ENCODE peak calls at places on chromosome 17, in four cellular contexts. K is heart left ventricle, F is tibial nerve, S is pancreas. H is an unnamed sample. For H3K4me1, the result is how much of the 10 kb centered on the place peaks cover.

GRCh38 chr17:4679652-4680051 is 24.3 kb downstream of the PELP1 start:
- DNase-seq in F (no peak), K (no peak), S (no peak), H (peak)

GRCh38 chr17:76585649-76586593 is at the start of gene ST6GALNAC2:
- DNase-seq in S (peak), K (peak), F (no peak), H (no peak)

GRCh38 chr17:3952186-3952585 is 12.1 kb downstream of the ATP2A3 start:
- DNase-seq in F (no peak), S (no peak), K (no peak), H (no peak)

GRCh38 chr17:61770752-61771533 is 92.4 kb downstream of the BRIP1 start:
- DNase-seq in S (no peak), F (no peak), K (no peak), H (peak)

GRCh38 chr17:6589266-6589946 is 33.1 kb upstream of the PITPNM3 start:
- DNase-seq in K (no peak), S (no peak), F (no peak), H (peak)

GRCh38 chr17:17783121-17783824 is 53.5 kb downstream of the SREBF1 start:
- DNase-seq in F (peak), K (peak), S (peak), H (no peak)

GRCh38 chr17:1506649-1507254 is 9.7 kb downstream of the INPP5K start:
- DNase-seq in F (no peak), K (peak), S (no peak), H (no peak)

GRCh38 chr17:82956146-82956725 is 116.4 kb upstream of the ZNF750 start:
- DNase-seq in K (peak), F (no peak), S (no peak), H (no peak)

GRCh38 chr17:75570772-75571171 is 16.8 kb upstream of the MYO15B start:
- DNase-seq in K (no peak), S (no peak), F (no peak), H (no peak)

GRCh38 chr17:31296156-31296555 is 883 bp downstream of the OMG start:
- DNase-seq in S (no peak), K (no peak), F (no peak), H (no peak)

GRCh38 chr17:65557349-65558310 is 3.8 kb downstream of the AXIN2 start:
- DNase-seq in F (no peak), S (no peak), K (no peak), H (peak)

GRCh38 chr17:15498107-15498506 is 30.7 kb upstream of the CDRT4 start:
- DNase-seq in S (no peak), K (no peak), F (no peak), H (no peak)

GRCh38 chr17:67813803-67814180 is 11.5 kb upstream of the BPTF start:
- DNase-seq in K (no peak), F (no peak), S (no peak), H (no peak)

GRCh38 chr17:74731347-74731605 is 5.8 kb upstream of the RAB37 start:
- DNase-seq in K (no peak), S (no peak), F (no peak), H (no peak)

GRCh38 chr17:12348476-12348875 is 317.2 kb upstream of the MYOCD start:
- DNase-seq in F (no peak), S (no peak), K (no peak), H (peak)

GRCh38 chr17:60356947-60357346 is 35.0 kb downstream of the USP32 start:
- DNase-seq in F (no peak), K (no peak), S (no peak), H (peak)

GRCh38 chr17:520447-521167 is 168.0 kb upstream of the RPH3AL start:
- DNase-seq in F (no peak), K (no peak), S (no peak), H (peak)

GRCh38 chr17:39152134-39152884 is 872 bp upstream of the PLXDC1 start:
- DNase-seq in K (peak), S (no peak), F (peak), H (no peak)

GRCh38 chr17:75390982-75391381 is 14.5 kb downstream of the GRB2 start:
- DNase-seq in K (no peak), S (no peak), F (no peak), H (peak)

GRCh38 chr17:7824021-7824924 is 9.7 kb upstream of the KDM6B start:
- DNase-seq in F (no peak), K (no peak), S (no peak), H (no peak)

GRCh38 chr17:27544350-27545131 is 86.4 kb upstream of the LGALS9 start:
- DNase-seq in K (no peak), F (no peak), S (no peak), H (peak)

GRCh38 chr17:15334266-15334665 is 7.1 kb downstream of the TEKT3 start:
- DNase-seq in F (no peak), K (no peak), S (no peak), H (no peak)

GRCh38 chr17:11278984-11279270 is 37.9 kb downstream of the SHISA6 start:
- DNase-seq in S (no peak), K (no peak), F (no peak), H (no peak)

GRCh38 chr17:81329279-81329926 is 34.3 kb upstream of the SLC38A10 start:
- DNase-seq in S (peak), F (peak), K (peak), H (peak)

GRCh38 chr17:74478369-74479100 is 12.1 kb downstream of the CD300A start:
- DNase-seq in S (no peak), F (peak), K (no peak), H (no peak)

GRCh38 chr17:66347661-66348604 is 45.5 kb downstream of the PRKCA start:
- DNase-seq in K (no peak), S (no peak), F (no peak), H (peak)

GRCh38 chr17:37476431-37477130 is 13.1 kb upstream of the DUSP14 start:
- DNase-seq in K (no peak), F (no peak), S (no peak), H (peak)

GRCh38 chr17:81514735-81515529 is 2.3 kb upstream of the ACTG1 start:
- DNase-seq in F (peak), S (peak), K (peak), H (peak)

GRCh38 chr17:81004336-81005015 is 12.8 kb downstream of the CHMP6 start:
- DNase-seq in F (no peak), S (no peak), K (no peak), H (no peak)

GRCh38 chr17:51185763-51186332 is 19.6 kb downstream of the NME2 start:
- DNase-seq in S (no peak), K (no peak), F (no peak), H (no peak)

GRCh38 chr17:1584167-1584566 is 21.6 kb upstream of the PITPNA start:
- DNase-seq in S (no peak), K (no peak), F (no peak), H (no peak)

GRCh38 chr17:54678158-54678557 is 222.5 kb upstream of the TOM1L1 start:
- DNase-seq in F (no peak), K (no peak), S (no peak), H (no peak)

GRCh38 chr17:3794890-3795757 is 5.9 kb downstream of the ITGAE start:
- DNase-seq in K (no peak), F (no peak), S (no peak), H (peak)

GRCh38 chr17:50431219-50431618 is 5.2 kb downstream of the ACSF2 start:
- DNase-seq in S (no peak), K (no peak), F (no peak), H (no peak)

GRCh38 chr17:69302682-69303081 is 24.3 kb downstream of the ABCA5 start:
- DNase-seq in K (no peak), S (no peak), F (no peak), H (no peak)

GRCh38 chr17:65677932-65678331 is 116.5 kb upstream of the AXIN2 start:
- DNase-seq in K (no peak), S (no peak), F (no peak), H (peak)

GRCh38 chr17:47806913-47807255 is 14.7 kb downstream of the OSBPL7 start:
- DNase-seq in F (no peak), S (no peak), K (no peak), H (no peak)

GRCh38 chr17:76103274-76104139 is at the start of gene EXOC7:
- DNase-seq in S (peak), K (peak), F (peak), H (peak)

GRCh38 chr17:42937712-42938596 is 26.3 kb downstream of the AARSD1 start:
- DNase-seq in F (peak), K (no peak), S (peak), H (peak)

GRCh38 chr17:40558300-40558584 is 7.0 kb downstream of the CCR7 start:
- DNase-seq in F (no peak), K (no peak), S (no peak), H (no peak)

GRCh38 chr17:40556198-40556661 is 9.0 kb downstream of the CCR7 start:
- DNase-seq in S (no peak), K (no peak), F (no peak), H (no peak)

GRCh38 chr17:40556884-40557414 is 8.3 kb downstream of the CCR7 start:
- DNase-seq in S (no peak), K (no peak), F (no peak), H (no peak)

GRCh38 chr17:40558651-40559015 is 6.6 kb downstream of the CCR7 start:
- DNase-seq in F (no peak), S (no peak), K (no peak), H (no peak)

DNA sequence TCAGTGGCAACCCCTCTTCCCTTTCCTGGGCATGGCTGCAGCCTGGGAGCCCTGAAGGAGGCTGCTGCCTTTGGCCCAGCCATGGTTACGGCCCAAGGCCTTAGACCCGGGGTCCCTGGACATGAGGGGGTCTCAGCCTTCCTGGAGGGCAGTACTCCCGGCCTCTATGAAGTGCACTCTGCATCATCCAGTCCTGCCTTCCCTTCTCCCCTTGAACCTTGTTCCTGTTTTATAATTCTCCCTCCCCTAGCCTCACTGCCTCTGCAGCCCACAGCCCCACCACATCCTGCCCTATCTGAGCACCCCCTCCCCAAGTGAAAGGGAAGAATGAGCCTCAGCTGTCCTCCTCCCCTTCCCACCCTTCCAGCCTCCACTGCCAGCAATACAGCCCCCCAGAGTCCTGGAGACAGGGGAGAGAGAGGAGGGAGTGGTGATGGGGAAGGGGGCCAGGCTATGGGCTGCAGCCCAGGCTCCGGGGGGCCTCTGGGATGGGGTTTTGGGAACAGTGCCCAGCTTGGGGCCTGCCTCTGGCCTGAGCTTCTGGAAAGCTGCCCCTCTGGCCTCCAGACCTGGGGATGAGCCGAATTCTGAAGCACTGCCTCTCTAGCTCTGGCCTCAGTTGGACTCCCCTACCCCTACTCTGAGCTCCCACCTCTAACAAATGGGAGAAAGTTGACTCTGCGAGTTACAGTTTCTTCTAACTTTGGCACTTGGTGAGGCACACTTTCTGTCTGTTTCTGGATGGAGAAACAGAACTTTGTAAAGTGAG is 7.6 kb downstream of the CCR7 start:
- DNase-seq in K (no peak), S (no peak), F (no peak), H (no peak)
- H3K4me1 ChIP-seq in K (half or more), S (under half), F (under half), H (under half)

DNA sequence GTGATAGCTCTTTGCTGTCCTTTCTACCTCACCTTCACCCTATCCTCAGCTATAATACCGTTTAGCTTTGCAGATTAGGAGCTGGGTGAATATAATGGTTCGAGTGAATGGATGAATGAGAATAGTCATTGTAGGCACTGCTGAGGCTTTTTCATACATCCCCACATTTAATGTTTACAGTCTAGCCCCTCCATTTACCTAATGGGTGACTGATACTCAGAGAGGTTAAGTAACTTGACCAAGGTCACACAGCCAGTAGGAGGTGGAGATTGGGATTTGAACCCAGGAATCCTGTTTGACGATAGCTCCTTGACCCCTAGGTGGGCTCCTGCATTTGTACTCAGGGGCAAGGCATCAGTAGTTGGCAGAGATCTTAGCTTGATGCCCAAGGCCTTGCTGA is 195.6 kb downstream of the CCDC182 start:
- DNase-seq in K (no peak), F (no peak), S (no peak), H (no peak)
- H3K4me1 ChIP-seq in K (under half), F (under half), S (under half), H (under half)

DNA sequence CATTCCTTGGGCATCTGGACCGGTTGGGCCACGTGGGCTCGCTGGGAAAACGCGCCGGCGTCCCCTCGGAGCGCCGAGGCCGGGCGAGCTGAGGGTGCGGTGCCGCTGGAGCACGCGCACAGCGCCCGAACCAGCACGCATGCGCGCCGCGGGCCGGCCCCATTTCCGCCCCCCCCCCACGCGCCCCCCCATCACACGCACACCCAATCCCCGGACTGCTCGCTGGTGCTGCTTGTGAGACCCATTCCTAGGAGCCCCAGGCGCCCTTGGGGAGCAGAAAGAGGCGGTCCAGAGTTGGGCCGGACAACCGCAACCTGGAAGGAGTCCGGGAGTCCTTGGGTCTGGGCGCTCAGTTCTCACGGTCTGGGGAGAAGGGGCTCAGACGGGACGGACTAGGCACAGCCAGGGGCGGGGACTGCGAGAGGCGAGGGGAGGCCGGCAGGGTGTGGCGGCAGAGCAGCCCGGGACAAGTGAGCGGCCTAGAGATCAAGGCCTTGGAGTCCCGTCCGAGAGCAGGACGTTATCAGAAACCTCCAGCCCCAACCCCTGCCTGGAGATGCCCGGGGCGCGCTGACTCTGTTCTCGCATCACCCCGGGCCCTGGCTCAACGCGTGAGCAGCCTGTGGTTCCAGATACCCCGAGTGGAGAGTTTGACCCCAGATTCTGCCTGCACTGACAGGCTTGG is 6.0 kb upstream of the CBX8 start:
- DNase-seq in S (no peak), F (no peak), K (no peak), H (no peak)
- H3K4me1 ChIP-seq in S (under half), F (under half), K (under half), H (under half)

DNA sequence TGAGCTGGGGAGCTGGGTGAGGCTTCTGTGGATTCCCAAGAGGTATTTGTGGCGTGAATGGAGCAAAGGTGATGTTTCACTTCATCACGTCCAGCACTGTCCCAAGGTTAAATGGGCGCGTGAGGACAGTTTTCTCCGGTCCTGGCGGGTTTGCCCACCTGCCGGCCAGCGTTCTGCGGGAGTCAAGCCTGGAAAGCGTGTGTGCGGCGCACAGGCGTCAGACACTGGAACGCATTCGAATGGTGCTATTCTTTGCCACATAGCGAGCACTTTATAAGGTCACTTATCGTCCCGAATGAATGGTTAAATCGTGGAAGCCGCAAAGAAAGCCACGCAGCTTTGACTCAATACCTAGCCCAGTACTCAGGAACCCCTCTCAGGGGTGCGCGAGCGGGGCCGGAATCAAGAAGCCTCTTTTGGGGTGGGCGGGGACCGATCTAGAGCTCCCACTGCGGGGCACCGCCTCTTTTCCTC is 446 bp upstream of the PSMD11 start:
- DNase-seq in F (no peak), S (no peak), K (no peak), H (no peak)
- H3K4me1 ChIP-seq in F (under half), S (under half), K (under half), H (under half)

GRCh38 chr17:28900986-28901726 is 1.7 kb downstream of the DHRS13 start:
- DNase-seq in F (no peak), K (no peak), S (no peak), H (no peak)

GRCh38 chr17:28902819-28903545 is at the start of gene DHRS13:
- DNase-seq in S (peak), F (peak), K (peak), H (peak)

GRCh38 chr17:28899212-28899815 is 1.8 kb upstream of the FLOT2 start:
- DNase-seq in K (no peak), F (no peak), S (no peak), H (no peak)

GRCh38 chr17:28904800-28905199 is 1.9 kb upstream of the DHRS13 start:
- DNase-seq in K (no peak), S (no peak), F (no peak), H (no peak)

GRCh38 chr17:28901866-28902818 is 737 bp downstream of the DHRS13 start:
- DNase-seq in S (no peak), K (no peak), F (no peak), H (no peak)
- H3K4me1 ChIP-seq in S (under half), K (under half), F (under half), H (under half)